ENCODE peak calls at places on chromosome 10, in six cellular contexts. One of them, this sample, is unnamed.

GRCh38 chr10:86345296-86346168 is 21.1 kb downstream of the GRID1 start:
- DNase-seq in cardiac muscle cell: no peak
- DNase-seq in astrocyte of the spinal cord: no peak
- DNase-seq in cardiac fibroblast: no peak
- DNase-seq in HepG2: no peak
- DNase-seq in fibroblast of lung: peak; percentile 7
- DNase-seq in this sample: peak; percentile 33

GRCh38 chr10:105763611-105764010 is 1122.5 kb downstream of the SORCS3 start:
- DNase-seq in HepG2: no peak
- DNase-seq in cardiac fibroblast: no peak
- DNase-seq in fibroblast of lung: no peak
- DNase-seq in astrocyte of the spinal cord: no peak
- DNase-seq in cardiac muscle cell: no peak
- DNase-seq in this sample: no peak

GRCh38 chr10:30747633-30748032 is 118.1 kb upstream of the LYZL2 start:
- DNase-seq in HepG2: no peak
- DNase-seq in cardiac muscle cell: peak; percentile 22
- DNase-seq in astrocyte of the spinal cord: peak; percentile 51
- DNase-seq in fibroblast of lung: peak; percentile 79
- DNase-seq in cardiac fibroblast: peak; percentile 53
- DNase-seq in this sample: peak; percentile 57

GRCh38 chr10:59905066-59905734 is 1.2 kb downstream of the CCDC6 start:
- DNase-seq in cardiac muscle cell: peak; percentile 25
- DNase-seq in astrocyte of the spinal cord: no peak
- DNase-seq in cardiac fibroblast: peak; percentile 25
- DNase-seq in HepG2: no peak
- DNase-seq in fibroblast of lung: peak; percentile 32
- DNase-seq in this sample: no peak

GRCh38 chr10:132746386-132746785 is 39.6 kb downstream of the NKX6-2 start:
- DNase-seq in astrocyte of the spinal cord: no peak
- DNase-seq in fibroblast of lung: no peak
- DNase-seq in HepG2: no peak
- DNase-seq in cardiac fibroblast: no peak
- DNase-seq in cardiac muscle cell: no peak
- DNase-seq in this sample: no peak

GRCh38 chr10:70926215-70927000 is 38.0 kb upstream of the PCBD1 start:
- DNase-seq in fibroblast of lung: no peak
- DNase-seq in HepG2: no peak
- DNase-seq in cardiac fibroblast: no peak
- DNase-seq in cardiac muscle cell: no peak
- DNase-seq in astrocyte of the spinal cord: no peak
- DNase-seq in this sample: no peak

GRCh38 chr10:104117839-104118323 is 4.1 kb upstream of the SFR1 start:
- DNase-seq in HepG2: no peak
- DNase-seq in astrocyte of the spinal cord: peak; percentile 69
- DNase-seq in cardiac fibroblast: peak; percentile 83
- DNase-seq in cardiac muscle cell: peak; percentile 66
- DNase-seq in fibroblast of lung: peak; percentile 81
- DNase-seq in this sample: no peak

GRCh38 chr10:46228076-46229071 is 58.4 kb upstream of the ANTXRL start:
- DNase-seq in HepG2: peak; percentile 69
- DNase-seq in astrocyte of the spinal cord: peak; percentile 63
- DNase-seq in fibroblast of lung: peak; percentile 58
- DNase-seq in cardiac fibroblast: peak; percentile 75
- DNase-seq in cardiac muscle cell: peak; percentile 81
- DNase-seq in this sample: peak; percentile 66

GRCh38 chr10:102493771-102494170 is 8.7 kb downstream of the ACTR1A start:
- DNase-seq in HepG2: no peak
- DNase-seq in cardiac muscle cell: no peak
- DNase-seq in fibroblast of lung: no peak
- DNase-seq in astrocyte of the spinal cord: no peak
- DNase-seq in cardiac fibroblast: no peak
- DNase-seq in this sample: no peak

GRCh38 chr10:1215862-1216575 is 159.8 kb downstream of the WDR37 start:
- DNase-seq in astrocyte of the spinal cord: no peak
- DNase-seq in cardiac muscle cell: no peak
- DNase-seq in fibroblast of lung: no peak
- DNase-seq in HepG2: no peak
- DNase-seq in cardiac fibroblast: no peak
- DNase-seq in this sample: no peak

DNA sequence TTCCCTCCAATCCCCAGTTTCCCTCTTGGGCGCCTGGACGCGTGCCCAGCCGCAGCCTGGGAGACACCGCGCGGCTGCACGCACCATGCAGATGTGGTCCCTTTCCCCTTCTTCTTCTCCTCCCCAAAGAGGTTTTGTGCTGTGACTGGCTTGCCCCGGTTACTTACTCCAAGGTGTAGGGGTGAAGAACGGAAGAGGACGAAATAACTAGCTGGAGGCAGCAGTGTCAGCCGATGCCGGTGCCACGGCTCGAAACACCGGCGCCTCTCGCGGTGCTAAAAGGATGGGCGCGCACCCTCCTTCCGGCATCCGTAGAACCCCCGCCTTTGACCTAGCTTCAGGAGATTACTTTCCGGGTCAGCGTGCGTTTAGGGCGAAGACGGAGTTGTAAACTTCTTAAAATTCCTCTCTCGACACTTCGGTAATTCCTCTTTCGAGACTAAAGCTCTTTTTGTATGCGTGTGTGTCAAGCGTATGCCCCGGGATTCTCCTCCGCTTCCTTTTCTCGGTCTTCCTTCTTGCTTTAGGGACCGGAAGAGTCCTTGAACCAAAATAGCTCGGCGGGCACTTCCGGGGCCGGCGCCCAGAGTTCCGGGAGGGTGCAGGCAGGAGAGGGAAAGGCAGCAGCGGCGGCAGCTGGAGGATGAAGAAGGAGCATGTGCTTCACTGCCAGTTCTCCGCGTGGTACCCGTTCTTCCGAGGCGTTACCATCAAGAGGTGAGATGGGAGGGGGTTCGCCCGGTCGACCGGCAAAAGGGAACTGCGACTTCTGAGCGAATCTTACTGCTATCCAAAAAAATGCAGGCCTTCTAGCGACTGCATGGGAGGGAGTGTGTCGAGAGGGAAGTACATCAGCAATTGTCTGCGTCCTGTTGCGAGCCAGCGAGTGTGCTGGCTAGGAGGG is at the start of the genes CDC123 and NUDT5:
- DNase-seq in cardiac fibroblast: peak; percentile 94
- DNase-seq in fibroblast of lung: peak; percentile 90
- DNase-seq in HepG2: peak; percentile 81
- DNase-seq in cardiac muscle cell: peak; percentile 93
- DNase-seq in astrocyte of the spinal cord: peak; percentile 96
- DNase-seq in this sample: peak; percentile 88
- TF ChIP-seq CTCF in cardiac fibroblast: no peak
- TF ChIP-seq CTCF in fibroblast of lung: no peak
- TF ChIP-seq CTCF in HepG2: peak; percentile 31
- TF ChIP-seq CTCF in cardiac muscle cell: peak; percentile 8
- TF ChIP-seq CTCF in astrocyte of the spinal cord: no peak
- TF ChIP-seq CTCF in this sample: no peak

GRCh38 chr10:123972481-123973401 is 81.1 kb upstream of the CPXM2 start:
- DNase-seq in cardiac fibroblast: no peak
- DNase-seq in HepG2: no peak
- DNase-seq in cardiac muscle cell: no peak
- DNase-seq in astrocyte of the spinal cord: no peak
- DNase-seq in fibroblast of lung: no peak
- DNase-seq in this sample: no peak
- H3K4me3 ChIP-seq in cardiac fibroblast: no peak overlapping the region
- H3K4me3 ChIP-seq in HepG2: no peak overlapping the region
- H3K4me3 ChIP-seq in cardiac muscle cell: no peak overlapping the region
- H3K4me3 ChIP-seq in astrocyte of the spinal cord: no peak overlapping the region
- H3K4me3 ChIP-seq in fibroblast of lung: no peak overlapping the region
- H3K4me3 ChIP-seq in this sample: no peak overlapping the region

GRCh38 chr10:100342627-100342972 is 4.4 kb upstream of the SCD start:
- DNase-seq in astrocyte of the spinal cord: no peak
- DNase-seq in cardiac fibroblast: no peak
- DNase-seq in cardiac muscle cell: no peak
- DNase-seq in fibroblast of lung: no peak
- DNase-seq in HepG2: no peak
- DNase-seq in this sample: no peak
- TF ChIP-seq CTCF in astrocyte of the spinal cord: no peak
- TF ChIP-seq CTCF in cardiac fibroblast: no peak
- TF ChIP-seq CTCF in cardiac muscle cell: no peak
- TF ChIP-seq CTCF in fibroblast of lung: no peak
- TF ChIP-seq CTCF in HepG2: no peak
- TF ChIP-seq CTCF in this sample: no peak

DNA sequence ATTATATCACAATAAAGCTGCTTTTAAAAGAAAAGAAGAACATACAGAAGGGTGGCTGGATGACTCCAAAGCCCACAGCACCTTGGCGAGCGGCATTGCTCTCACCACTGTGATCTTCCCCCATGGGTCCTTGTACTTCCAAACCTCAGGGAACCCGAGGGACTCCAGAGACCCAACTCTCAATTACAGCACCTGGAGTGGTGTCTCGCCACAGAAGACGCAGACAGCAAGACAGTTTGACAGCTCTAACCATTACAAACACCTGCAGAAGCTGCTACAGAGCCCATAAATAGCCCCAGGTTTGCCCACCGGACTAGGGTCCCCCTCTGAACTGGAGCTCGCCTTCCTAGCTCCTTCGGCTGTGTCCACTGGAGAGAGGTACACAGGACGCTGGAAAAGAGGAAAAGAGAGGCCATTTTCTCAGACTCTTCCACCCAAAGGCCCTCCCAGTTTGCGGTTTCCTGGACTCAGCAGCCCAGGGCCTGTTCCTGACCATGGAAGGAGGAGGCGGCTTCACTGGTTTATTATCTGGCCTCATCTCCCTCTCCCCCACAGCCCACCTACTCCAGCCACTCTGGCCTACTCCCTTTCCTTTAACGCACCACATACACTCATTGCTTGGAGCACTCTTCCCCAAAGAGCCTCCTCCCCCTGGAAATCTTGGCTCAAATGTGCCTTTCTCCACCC is 1.9 kb downstream of the PIK3AP1 start:
- DNase-seq in fibroblast of lung: no peak
- DNase-seq in cardiac muscle cell: no peak
- DNase-seq in HepG2: no peak
- DNase-seq in cardiac fibroblast: no peak
- DNase-seq in astrocyte of the spinal cord: no peak
- DNase-seq in this sample: no peak
- H3K4me3 ChIP-seq in fibroblast of lung: no peak overlapping the region
- H3K4me3 ChIP-seq in cardiac muscle cell: no peak overlapping the region
- H3K4me3 ChIP-seq in HepG2: no peak overlapping the region
- H3K4me3 ChIP-seq in cardiac fibroblast: no peak overlapping the region
- H3K4me3 ChIP-seq in astrocyte of the spinal cord: no peak overlapping the region
- H3K4me3 ChIP-seq in this sample: no peak overlapping the region

DNA sequence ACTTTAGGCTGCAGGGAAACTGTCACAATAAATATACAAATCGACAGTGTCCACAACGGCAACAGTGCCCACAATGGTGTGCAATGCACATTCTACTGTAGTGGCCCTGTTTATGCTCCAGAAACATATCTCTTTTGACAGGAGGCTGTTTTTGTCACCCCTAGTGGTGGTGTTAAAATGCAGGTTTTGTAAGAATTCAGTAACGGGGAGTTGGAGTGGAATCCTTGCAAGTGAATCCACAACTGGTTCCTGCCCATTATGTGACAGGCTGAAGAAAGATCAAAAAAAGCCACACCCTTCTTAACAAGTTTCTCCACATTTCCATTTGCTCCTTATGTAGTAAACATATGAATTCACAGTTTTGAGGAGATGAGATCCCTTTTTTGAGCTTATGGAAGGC is 58.5 kb downstream of the BEND7 start:
- DNase-seq in HepG2: no peak
- DNase-seq in fibroblast of lung: no peak
- DNase-seq in cardiac fibroblast: no peak
- DNase-seq in cardiac muscle cell: peak; percentile 4
- DNase-seq in astrocyte of the spinal cord: no peak
- DNase-seq in this sample: no peak
- TF ChIP-seq CTCF in HepG2: no peak
- TF ChIP-seq CTCF in fibroblast of lung: peak; percentile 5
- TF ChIP-seq CTCF in cardiac fibroblast: peak; percentile 8
- TF ChIP-seq CTCF in cardiac muscle cell: no peak
- TF ChIP-seq CTCF in astrocyte of the spinal cord: no peak
- TF ChIP-seq CTCF in this sample: no peak